ENCODE peak calls at places on chromosome 9, in six cellular contexts. I is HEK293T, T is IMR-90, V is K562, D is HepG2, G is GM12878. W is an unnamed sample.

GRCh38 chr9:92945796-92946195 is 1.5 kb upstream of the FGD3 start:
- DNase-seq in V (no peak), G (no peak), D (no peak), I (no peak), T (no peak), W (no peak)

GRCh38 chr9:24552526-24552925 is 6.8 kb upstream of the IZUMO3 start:
- DNase-seq in T (no peak), I (no peak), G (no peak), V (no peak), D (no peak), W (no peak)

GRCh38 chr9:82996931-82997330 is 66.0 kb downstream of the RASEF start:
- DNase-seq in G (no peak), D (no peak), T (peak; percentile 48), I (no peak), V (no peak), W (no peak)

GRCh38 chr9:124839612-124840299 is 13.5 kb upstream of the WDR38 start:
- DNase-seq in G (no peak), D (peak; percentile 43), T (peak; percentile 30), I (peak; percentile 59), V (peak; percentile 44), W (peak; percentile 53)

GRCh38 chr9:134167530-134167931 is 3.2 kb upstream of the RNU6ATAC start:
- DNase-seq in T (peak; percentile 69), G (no peak), D (no peak), V (no peak), I (no peak), W (peak; percentile 19)

GRCh38 chr9:136096505-136097001 is 1.5 kb upstream of the NACC2 start:
- DNase-seq in V (no peak), T (no peak), D (no peak), G (no peak), I (no peak), W (no peak)

GRCh38 chr9:133115604-133116345 is 5.3 kb downstream of the RALGDS start:
- DNase-seq in I (no peak), G (peak; percentile 79), V (peak; percentile 39), D (no peak), T (peak; percentile 63), W (no peak)

GRCh38 chr9:75372499-75373268 is 284.4 kb downstream of the OSTF1 start:
- DNase-seq in D (no peak), G (no peak), I (no peak), V (no peak), T (no peak), W (no peak)

GRCh38 chr9:120944434-120945125 is 18.0 kb upstream of the TRAF1 start:
- DNase-seq in G (peak; percentile 96), I (no peak), V (no peak), D (no peak), T (no peak), W (no peak)

GRCh38 chr9:38066907-38067610 is 2.0 kb downstream of the SHB start:
- DNase-seq in V (no peak), D (no peak), T (no peak), I (no peak), G (no peak), W (no peak)

GRCh38 chr9:23496827-23497226 is 329.2 kb downstream of the ELAVL2 start:
- DNase-seq in T (no peak), V (no peak), G (no peak), D (no peak), I (no peak), W (no peak)

GRCh38 chr9:112421771-112422222 is 41.9 kb downstream of the HSDL2 start:
- DNase-seq in D (no peak), V (peak; percentile 54), T (peak; percentile 48), I (no peak), G (no peak), W (no peak)

GRCh38 chr9:131319486-131319885 is 30.0 kb downstream of the PLPP7 start:
- DNase-seq in D (no peak), V (no peak), T (no peak), I (no peak), G (no peak), W (no peak)

GRCh38 chr9:106203832-106204516 is 509.6 kb downstream of the TMEM38B start:
- DNase-seq in V (no peak), G (no peak), T (no peak), I (no peak), D (no peak), W (no peak)

GRCh38 chr9:117644607-117645244 is 59.5 kb upstream of the TLR4 start:
- DNase-seq in T (peak; percentile 49), I (peak; percentile 55), V (peak; percentile 30), G (peak; percentile 21), D (peak; percentile 46), W (peak; percentile 68)

GRCh38 chr9:23005061-23005690 is 558.6 kb downstream of the DMRTA1 start:
- DNase-seq in I (no peak), V (no peak), T (no peak), G (no peak), D (no peak), W (no peak)

GRCh38 chr9:94639045-94639995 is at the start of gene FBP1:
- DNase-seq in G (no peak), I (no peak), V (no peak), T (no peak), D (no peak), W (no peak)

GRCh38 chr9:89096807-89097206 is 81.8 kb downstream of the SHC3 start:
- DNase-seq in V (no peak), I (no peak), G (no peak), D (no peak), T (no peak), W (no peak)

GRCh38 chr9:122015165-122015821 is 77.8 kb downstream of the TTLL11 start:
- DNase-seq in I (no peak), D (no peak), V (no peak), T (no peak), G (no peak), W (no peak)

GRCh38 chr9:757246-757881 is 84.1 kb upstream of the DMRT1 start:
- DNase-seq in I (peak; percentile 38), T (peak; percentile 67), G (no peak), D (peak; percentile 69), V (peak; percentile 28), W (peak; percentile 60)

GRCh38 chr9:2526071-2526862 is 95.3 kb upstream of the VLDLR start:
- DNase-seq in I (no peak), G (no peak), T (no peak), V (no peak), D (no peak), W (no peak)

GRCh38 chr9:120413121-120414048 is 166.6 kb downstream of the CDK5RAP2 start:
- DNase-seq in I (no peak), T (no peak), V (no peak), G (no peak), D (no peak), W (no peak)

GRCh38 chr9:132993511-132993939 is 15.0 kb downstream of the GFI1B start:
- DNase-seq in I (no peak), T (no peak), D (peak; percentile 29), G (no peak), V (no peak), W (no peak)

GRCh38 chr9:111851536-111851935 is 45.1 kb upstream of the UGCG start:
- DNase-seq in I (no peak), T (peak; percentile 19), D (no peak), V (peak; percentile 18), G (no peak), W (peak; percentile 50)

GRCh38 chr9:93223241-93224180 is 39.6 kb downstream of the WNK2 start:
- DNase-seq in T (peak; percentile 63), G (no peak), I (no peak), D (no peak), V (no peak), W (peak; percentile 65)

GRCh38 chr9:129595323-129595741 is 25.6 kb downstream of the C9orf50 start:
- DNase-seq in V (no peak), D (no peak), G (no peak), T (peak; percentile 60), I (no peak), W (no peak)

GRCh38 chr9:129285382-129285781 is 107.3 kb upstream of the IER5L start:
- DNase-seq in T (no peak), I (no peak), D (no peak), G (no peak), V (peak; percentile 4), W (no peak)

GRCh38 chr9:92669527-92669889 is 423 bp downstream of the IPPK start:
- DNase-seq in G (no peak), I (peak; percentile 40), T (no peak), V (peak; percentile 33), D (no peak), W (peak; percentile 28)

GRCh38 chr9:69548676-69549075 is 123.5 kb downstream of the APBA1 start:
- DNase-seq in I (no peak), D (peak; percentile 4), V (no peak), T (no peak), G (no peak), W (no peak)

GRCh38 chr9:127129718-127130085 is 7.3 kb upstream of the ANGPTL2 start:
- DNase-seq in D (no peak), V (no peak), T (no peak), G (no peak), I (no peak), W (no peak)
- TF ChIP-seq BHLHE40 in D (no peak), V (no peak), T (no peak), G (no peak), I (no peak), W (no peak)

DNA sequence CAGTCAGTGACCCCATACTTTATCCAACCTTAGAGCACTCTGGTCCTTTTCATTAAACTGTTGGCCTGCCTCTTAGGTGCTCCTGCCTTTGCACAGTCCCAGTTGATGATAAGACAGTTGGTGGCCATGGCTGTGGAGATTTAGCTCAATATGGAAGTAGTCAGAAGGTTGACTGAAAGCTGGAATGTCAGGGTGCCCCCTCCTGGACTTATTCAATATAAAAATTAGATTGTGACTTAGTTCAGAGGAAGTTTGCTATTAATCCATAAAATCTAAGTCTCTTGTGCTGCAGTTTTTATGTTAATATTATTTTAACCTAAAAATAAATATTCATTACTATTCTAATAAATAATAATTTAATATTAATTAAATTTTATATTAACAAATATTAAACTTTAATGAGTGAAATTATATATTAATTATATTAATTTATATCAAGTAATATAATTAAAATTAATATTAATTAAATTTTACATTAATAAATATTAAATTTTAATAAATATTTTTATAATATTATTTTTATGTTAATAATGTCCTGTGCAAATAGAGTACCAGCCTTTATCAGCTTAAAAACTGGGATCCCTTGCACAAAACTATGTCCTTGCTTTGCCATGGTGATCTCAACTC is 77.7 kb upstream of the ADAMTSL1 start:
- DNase-seq in G (no peak), D (peak; percentile 1), V (no peak), T (peak; percentile 18), I (peak; percentile 33), W (no peak)
- TF ChIP-seq BHLHE40 in G (no peak), D (no peak), V (no peak), T (no peak), I (no peak), W (no peak)

GRCh38 chr9:97803167-97804058 is 49.6 kb upstream of the FOXE1 start:
- DNase-seq in T (peak; percentile 25), D (peak; percentile 33), I (peak; percentile 90), V (peak; percentile 94), G (no peak), W (peak; percentile 71)
- TF ChIP-seq BHLHE40 in T (no peak), D (no peak), I (no peak), V (peak; percentile 66), G (peak; percentile 56), W (no peak)

GRCh38 chr9:33117306-33117705 is 40.8 kb upstream of the SMU1 start:
- DNase-seq in V (no peak), G (no peak), D (no peak), T (no peak), I (no peak), W (no peak)
- TF ChIP-seq BHLHE40 in V (no peak), G (no peak), D (no peak), T (no peak), I (no peak), W (no peak)